ENCODE peak calls at places on chromosome 11, in five cellular contexts. T is H1, C is HEK293T, K is HepG2, O is GM12878. X is an unnamed sample.

GRCh38 chr11:132022718-132023117 is 652.3 kb downstream of the NTM start:
- DNase-seq in T (no peak), O (no peak), K (no peak), C (no peak), X (no peak)

GRCh38 chr11:27977527-27977926 is 130.4 kb downstream of the KIF18A start:
- DNase-seq in K (no peak), O (no peak), T (no peak), C (no peak), X (no peak)

GRCh38 chr11:6418958-6419611 is at the start of gene APBB1:
- DNase-seq in C (peak), T (peak), O (no peak), K (no peak), X (no peak)

GRCh38 chr11:45098929-45099328 is 47.5 kb upstream of the PRDM11 start:
- DNase-seq in C (no peak), T (peak), K (no peak), O (no peak), X (no peak)

GRCh38 chr11:47987781-47988180 is 7.4 kb downstream of the PTPRJ start:
- DNase-seq in O (no peak), T (no peak), K (no peak), C (no peak), X (no peak)

GRCh38 chr11:47724041-47724729 is 9.0 kb upstream of the AGBL2 start:
- DNase-seq in O (no peak), T (no peak), K (peak), C (no peak), X (no peak)

GRCh38 chr11:116499396-116500001 is 273.3 kb downstream of the BUD13 start:
- DNase-seq in K (peak), O (no peak), C (peak), T (peak), X (peak)

GRCh38 chr11:69359735-69360470 is 65.9 kb downstream of the MYEOV start:
- DNase-seq in C (no peak), K (no peak), O (no peak), T (peak), X (no peak)

GRCh38 chr11:38971141-38971540 is 2373.1 kb upstream of the RAG2 start:
- DNase-seq in K (no peak), T (no peak), O (no peak), C (no peak), X (no peak)

GRCh38 chr11:44766972-44767278 is 40.2 kb downstream of the TSPAN18 start:
- DNase-seq in O (no peak), T (peak), K (no peak), C (no peak), X (no peak)

GRCh38 chr11:396511-396947 is 2.5 kb downstream of the PKP3 start:
- DNase-seq in O (no peak), K (peak), T (no peak), C (peak), X (no peak)

GRCh38 chr11:2445948-2446551 is 1.2 kb downstream of the KCNQ1 start:
- DNase-seq in T (no peak), K (no peak), C (no peak), O (no peak), X (no peak)

GRCh38 chr11:2448661-2449547 is 4.1 kb downstream of the KCNQ1 start:
- DNase-seq in C (no peak), O (no peak), K (no peak), T (no peak), X (no peak)

GRCh38 chr11:2447951-2448650 is 3.3 kb downstream of the KCNQ1 start:
- DNase-seq in O (no peak), T (no peak), C (no peak), K (no peak), X (no peak)

GRCh38 chr11:2446590-2447252 is 1.9 kb downstream of the KCNQ1 start:
- DNase-seq in C (no peak), K (no peak), O (no peak), T (no peak), X (no peak)

DNA sequence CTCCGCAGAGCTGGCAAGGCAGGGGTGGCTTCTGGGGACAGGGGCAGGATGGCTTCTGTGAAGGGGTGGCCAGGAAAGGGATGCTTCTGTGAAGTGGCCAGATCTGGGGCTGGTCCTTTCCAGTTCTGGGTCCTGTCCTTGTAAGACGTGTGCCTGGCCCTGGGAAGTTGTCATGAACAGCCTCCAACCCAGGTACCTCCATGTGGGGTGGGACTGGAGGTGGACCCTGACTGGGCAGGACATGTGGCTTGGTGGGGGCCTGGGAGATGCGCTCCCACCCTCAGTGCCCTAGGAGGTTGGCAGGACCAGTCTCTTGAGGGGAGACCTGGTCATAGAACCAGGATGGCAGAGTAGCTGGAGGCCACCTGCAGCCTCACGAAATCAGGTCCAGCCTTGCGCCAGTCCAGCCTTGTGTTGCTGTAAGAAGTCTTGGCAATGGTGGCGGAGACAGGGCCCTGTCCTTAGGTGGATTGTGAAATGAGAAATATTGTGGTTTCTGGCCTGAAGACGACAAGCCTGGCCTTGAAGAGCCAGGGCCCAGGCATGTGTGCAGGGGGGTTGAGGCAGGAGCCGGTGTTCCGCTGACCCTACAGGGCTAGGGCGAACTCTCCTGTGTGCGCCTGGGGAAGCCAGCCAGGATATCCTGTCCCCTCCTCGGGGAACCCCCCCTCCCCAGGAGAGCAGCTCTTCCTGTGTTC is 2.6 kb downstream of the KCNQ1 start:
- DNase-seq in C (no peak), T (no peak), K (no peak), O (no peak), X (no peak)
- TF ChIP-seq SUZ12 in C (no peak), T (no peak), K (no peak), O (no peak), X (no peak)

GRCh38 chr11:88293931-88294330 is 43.6 kb downstream of the CTSC start:
- DNase-seq in C (no peak), K (no peak), T (no peak), O (no peak), X (no peak)
- TF ChIP-seq SUZ12 in C (no peak), K (no peak), T (no peak), O (no peak), X (no peak)

GRCh38 chr11:61751384-61751783 is 1.1 kb upstream of the MYRF start:
- DNase-seq in K (peak), T (no peak), C (no peak), O (no peak), X (no peak)

GRCh38 chr11:61752925-61753551 is 602 bp downstream of the MYRF start:
- DNase-seq in T (no peak), O (no peak), C (no peak), K (no peak), X (no peak)

GRCh38 chr11:61752117-61752924 is at the start of gene MYRF:
- DNase-seq in O (no peak), K (no peak), T (peak), C (peak), X (no peak)

GRCh38 chr11:61749607-61750217 is 2.7 kb upstream of the MYRF start:
- DNase-seq in T (no peak), K (peak), O (no peak), C (no peak), X (no peak)

DNA sequence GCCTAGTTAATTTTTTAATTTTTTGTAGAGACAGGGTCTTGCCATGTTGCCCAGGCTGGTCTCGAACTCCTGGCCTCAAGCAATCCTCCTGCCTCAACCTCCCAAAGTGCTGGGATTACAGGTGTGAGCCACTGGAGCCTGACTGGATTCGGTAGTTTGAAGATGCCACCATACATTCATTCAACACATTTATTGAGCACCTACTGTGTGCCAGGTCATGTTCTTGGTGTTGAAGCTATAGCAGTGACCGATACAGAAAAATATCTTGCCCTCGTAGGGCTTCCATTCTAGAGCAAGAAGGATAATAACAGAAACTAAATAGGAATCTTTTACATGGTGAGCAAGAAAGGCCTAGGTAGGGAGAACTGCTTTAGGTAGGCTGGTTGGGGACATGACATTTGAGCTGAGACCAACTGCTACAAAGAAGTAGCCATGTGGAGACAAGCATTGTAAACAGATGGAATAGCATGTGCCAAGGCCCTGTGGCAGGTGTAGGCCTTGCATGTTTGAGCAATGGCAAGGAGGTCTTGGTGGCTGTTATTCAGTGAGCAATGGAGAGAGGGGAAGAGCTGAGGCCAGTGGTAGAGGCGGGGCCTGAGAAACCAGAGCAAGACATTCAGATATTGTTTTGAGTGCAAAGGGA is 1.7 kb upstream of the MYRF start:
- DNase-seq in T (no peak), O (no peak), K (no peak), C (no peak), X (no peak)
- TF ChIP-seq SUZ12 in T (no peak), O (no peak), K (no peak), C (no peak), X (no peak)

GRCh38 chr11:92212530-92212929 is 12.1 kb upstream of the FAT3 start:
- DNase-seq in C (no peak), O (no peak), T (no peak), K (no peak), X (no peak)
- TF ChIP-seq SUZ12 in C (no peak), O (no peak), T (no peak), K (no peak), X (no peak)

GRCh38 chr11:12914401-12914912 is 94.7 kb upstream of the RASSF10 start:
- DNase-seq in K (no peak), O (no peak), C (peak), T (peak), X (peak)
- TF ChIP-seq SUZ12 in K (no peak), O (no peak), C (no peak), T (no peak), X (no peak)

DNA sequence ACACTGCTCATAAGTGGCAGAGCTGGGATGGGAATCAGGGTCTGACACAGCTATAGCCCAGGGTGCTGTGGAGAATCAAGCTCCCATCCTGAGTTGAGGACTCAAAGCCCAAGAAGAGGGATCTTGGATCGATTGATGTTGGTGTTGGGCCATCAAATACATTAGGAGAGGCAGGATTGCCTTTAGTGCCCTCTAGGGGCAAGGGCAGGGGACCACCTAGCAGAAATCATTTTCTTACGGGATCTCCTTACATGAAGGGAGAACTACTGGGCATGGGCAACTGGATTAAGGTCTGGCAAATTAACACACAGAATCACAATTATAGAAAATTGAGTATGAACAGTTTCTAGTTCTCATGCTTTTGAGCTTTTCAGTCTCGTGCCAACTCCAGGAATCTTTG is 24.9 kb upstream of the EMSY start:
- DNase-seq in C (peak), O (no peak), T (peak), K (peak), X (peak)
- TF ChIP-seq SUZ12 in C (no peak), O (no peak), T (no peak), K (no peak), X (no peak)

DNA sequence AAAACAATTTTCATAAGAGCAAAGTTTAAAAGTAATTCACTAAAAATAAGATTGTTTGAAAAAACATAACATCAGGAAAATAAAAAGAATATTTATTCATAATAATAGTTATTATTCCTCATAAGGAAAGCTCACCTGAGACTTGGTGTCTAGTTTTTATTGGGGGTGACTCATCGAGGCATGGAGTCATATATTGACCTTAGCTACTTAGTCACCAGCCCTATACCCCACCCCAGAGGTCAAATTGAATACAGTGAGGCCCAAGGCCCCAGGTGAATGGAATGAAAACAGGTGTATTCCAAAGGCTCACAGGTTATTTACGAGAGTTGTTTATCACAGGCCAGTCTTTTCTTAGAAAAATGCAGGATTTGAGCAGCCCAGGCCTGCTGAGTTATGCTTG is 36.9 kb downstream of the CNTF start:
- DNase-seq in O (no peak), T (no peak), C (no peak), K (peak), X (no peak)
- TF ChIP-seq SUZ12 in O (no peak), T (no peak), C (no peak), K (no peak), X (no peak)

GRCh38 chr11:35566161-35566560 is 40.7 kb upstream of the PAMR1 start:
- DNase-seq in C (no peak), T (no peak), O (no peak), K (no peak), X (no peak)

GRCh38 chr11:35563413-35564245 is 38.2 kb upstream of the PAMR1 start:
- DNase-seq in K (no peak), O (no peak), T (no peak), C (no peak), X (no peak)

GRCh38 chr11:35566885-35567284 is 41.5 kb upstream of the PAMR1 start:
- DNase-seq in O (no peak), T (no peak), C (no peak), K (no peak), X (no peak)

GRCh38 chr11:35567737-35568465 is 42.5 kb upstream of the PAMR1 start:
- DNase-seq in O (no peak), C (no peak), T (no peak), K (no peak), X (no peak)

DNA sequence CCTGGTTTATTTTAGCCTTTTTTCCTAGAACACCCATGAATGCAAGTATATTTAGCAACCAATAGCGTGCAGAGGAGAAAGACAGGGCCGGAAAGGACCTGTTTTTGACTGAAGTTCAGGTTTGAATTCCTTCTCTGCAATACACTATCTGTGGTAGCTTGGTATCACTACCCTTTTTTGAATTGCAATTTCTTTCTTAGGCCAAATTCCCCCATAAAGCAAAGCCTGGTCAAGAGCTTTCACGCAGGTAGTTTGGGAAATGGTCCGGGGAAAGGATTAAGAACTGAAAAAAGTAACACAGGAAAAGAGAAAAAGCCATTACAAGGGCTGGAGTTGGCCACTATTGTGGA is 38.8 kb upstream of the PAMR1 start:
- DNase-seq in C (no peak), T (no peak), K (no peak), O (no peak), X (no peak)
- TF ChIP-seq SUZ12 in C (no peak), T (no peak), K (no peak), O (no peak), X (no peak)

GRCh38 chr11:119496453-119496852 is 73.5 kb upstream of the THY1 start:
- DNase-seq in K (no peak), C (no peak), O (no peak), T (no peak), X (no peak)
- TF ChIP-seq SUZ12 in K (no peak), C (no peak), O (no peak), T (no peak), X (no peak)

X was measured in NT2/D1.